ENCODE peak calls at places on chromosomes 11 and 22, in nine cellular contexts. V, P, W, T, Z, S, J, L and H are unnamed samples.

GRCh38 chr11:64353101-64353738 is 5.7 kb upstream of the RPS6KA4 start:
- DNase-seq in V (no peak), P (peak; percentile 75), W (no peak), T (no peak), Z (no peak), S (no peak), J (no peak), L (no peak), H (no peak)

GRCh38 chr22:45788530-45788929 is 116.9 kb downstream of the ATXN10 start:
- DNase-seq in V (no peak), P (no peak), W (no peak), T (no peak), Z (no peak), S (no peak), J (no peak), L (no peak), H (no peak)

GRCh38 chr11:102727890-102728289 is 3.1 kb upstream of the MMP8 start:
- DNase-seq in V (no peak), P (no peak), W (no peak), T (no peak), Z (no peak), S (no peak), J (peak; percentile 56), L (no peak), H (no peak)

GRCh38 chr11:121212696-121213567 is 79.6 kb upstream of the SC5D start:
- DNase-seq in V (no peak), P (no peak), W (no peak), T (no peak), Z (no peak), S (no peak), J (no peak), L (no peak), H (no peak)

GRCh38 chr11:76667271-76667818 is 3.2 kb downstream of the LRRC32 start:
- DNase-seq in V (peak; percentile 4), P (no peak), W (no peak), T (no peak), Z (no peak), S (no peak), J (no peak), L (no peak), H (no peak)

GRCh38 chr22:38699784-38700183 is 959 bp downstream of the JOSD1 start:
- DNase-seq in V (no peak), P (no peak), W (no peak), T (no peak), Z (no peak), S (no peak), J (no peak), L (no peak), H (no peak)

GRCh38 chr11:3642071-3642951 is 519 bp upstream of the ART5 start:
- DNase-seq in V (peak; percentile 74), P (peak; percentile 95), W (peak; percentile 85), T (peak; percentile 61), Z (peak; percentile 76), S (peak; percentile 72), J (no peak), L (no peak), H (peak; percentile 45)

GRCh38 chr11:124937336-124937935 is 1.6 kb upstream of the HEPACAM start:
- DNase-seq in V (no peak), P (no peak), W (no peak), T (no peak), Z (no peak), S (no peak), J (no peak), L (no peak), H (no peak)

GRCh38 chr11:763073-763463 is 14.2 kb downstream of the GATD1 start:
- DNase-seq in V (peak; percentile 72), P (peak; percentile 73), W (peak; percentile 64), T (no peak), Z (no peak), S (no peak), J (no peak), L (no peak), H (no peak)

GRCh38 chr22:36156119-36156514 is 4.4 kb downstream of the APOL3 start:
- DNase-seq in V (no peak), P (no peak), W (no peak), T (no peak), Z (no peak), S (no peak), J (no peak), L (no peak), H (no peak)

GRCh38 chr11:128407962-128408361 is 179.4 kb downstream of the ETS1 start:
- DNase-seq in V (no peak), P (no peak), W (no peak), T (no peak), Z (no peak), S (no peak), J (no peak), L (no peak), H (no peak)

GRCh38 chr22:22673628-22674027 is 29.2 kb downstream of the GGTLC2 start:
- DNase-seq in V (no peak), P (no peak), W (no peak), T (no peak), Z (no peak), S (no peak), J (no peak), L (no peak), H (no peak)

GRCh38 chr11:69702239-69702668 is 1.6 kb downstream of the FGF19 start:
- DNase-seq in V (no peak), P (peak; percentile 71), W (no peak), T (no peak), Z (no peak), S (no peak), J (no peak), L (no peak), H (no peak)

GRCh38 chr22:30444632-30445437 is 19.3 kb downstream of the MTFP1 start:
- DNase-seq in V (peak; percentile 48), P (no peak), W (peak; percentile 67), T (no peak), Z (no peak), S (peak; percentile 54), J (peak; percentile 36), L (no peak), H (no peak)

GRCh38 chr11:105297463-105297862 is 157.9 kb upstream of the CARD18 start:
- DNase-seq in V (no peak), P (no peak), W (no peak), T (no peak), Z (no peak), S (no peak), J (no peak), L (no peak), H (no peak)

GRCh38 chr11:78669249-78669648 is 94.6 kb upstream of the NARS2 start:
- DNase-seq in V (no peak), P (peak; percentile 50), W (no peak), T (no peak), Z (no peak), S (no peak), J (no peak), L (no peak), H (no peak)

GRCh38 chr11:78667462-78667861 is 92.8 kb upstream of the NARS2 start:
- DNase-seq in V (no peak), P (no peak), W (no peak), T (no peak), Z (no peak), S (no peak), J (no peak), L (no peak), H (no peak)

GRCh38 chr11:78662811-78663210 is 88.1 kb upstream of the NARS2 start:
- DNase-seq in V (no peak), P (no peak), W (no peak), T (no peak), Z (no peak), S (no peak), J (no peak), L (no peak), H (no peak)

GRCh38 chr11:78664606-78665005 is 89.9 kb upstream of the NARS2 start:
- DNase-seq in V (no peak), P (no peak), W (no peak), T (no peak), Z (no peak), S (no peak), J (no peak), L (no peak), H (no peak)

GRCh38 chr11:78666675-78667129 is 92.0 kb upstream of the NARS2 start:
- DNase-seq in V (no peak), P (no peak), W (no peak), T (no peak), Z (no peak), S (no peak), J (no peak), L (no peak), H (no peak)
- TF ChIP-seq POLR2AphosphoS5 in V (no peak), P (no peak), W (no peak), T (no peak), Z (no peak), S (no peak), J (no peak), L (no peak), H (no peak)

GRCh38 chr11:122895591-122895990 is 13.0 kb downstream of the JHY start:
- DNase-seq in V (no peak), P (no peak), W (no peak), T (no peak), Z (no peak), S (no peak), J (no peak), L (no peak), H (no peak)

GRCh38 chr11:122897606-122898210 is 15.1 kb downstream of the JHY start:
- DNase-seq in V (no peak), P (no peak), W (no peak), T (no peak), Z (no peak), S (no peak), J (no peak), L (no peak), H (no peak)

GRCh38 chr11:122888162-122888561 is 5.6 kb downstream of the JHY start:
- DNase-seq in V (no peak), P (no peak), W (no peak), T (no peak), Z (no peak), S (no peak), J (no peak), L (no peak), H (no peak)

GRCh38 chr11:122898799-122899198 is 16.2 kb downstream of the JHY start:
- DNase-seq in V (no peak), P (no peak), W (no peak), T (no peak), Z (no peak), S (no peak), J (no peak), L (no peak), H (no peak)

GRCh38 chr11:122893131-122893530 is 10.6 kb downstream of the JHY start:
- DNase-seq in V (no peak), P (no peak), W (no peak), T (no peak), Z (no peak), S (no peak), J (peak; percentile 2), L (no peak), H (no peak)
- TF ChIP-seq POLR2AphosphoS5 in V (no peak), P (no peak), W (no peak), T (no peak), Z (no peak), S (no peak), J (no peak), L (no peak), H (no peak)

GRCh38 chr22:33811686-33812085 is 108.6 kb downstream of the LARGE1 start:
- DNase-seq in V (peak; percentile 56), P (no peak), W (no peak), T (peak; percentile 19), Z (no peak), S (no peak), J (no peak), L (no peak), H (no peak)
- TF ChIP-seq POLR2AphosphoS5 in V (peak; percentile 81), P (no peak), W (peak; percentile 59), T (no peak), Z (no peak), S (no peak), J (no peak), L (no peak), H (no peak)

GRCh38 chr22:40668611-40669390 is 10.5 kb upstream of the MCHR1 start:
- DNase-seq in V (no peak), P (no peak), W (no peak), T (no peak), Z (no peak), S (peak; percentile 31), J (no peak), L (no peak), H (no peak)
- TF ChIP-seq POLR2AphosphoS5 in V (no peak), P (no peak), W (no peak), T (no peak), Z (peak; percentile 35), S (no peak), J (no peak), L (no peak), H (no peak)